ENCODE peak calls at places on chromosome 20, in five cellular contexts. One of them, this sample, is unnamed.

GRCh38 chr20:29873946-29874345 is 1383.5 kb upstream of the DEFB115 start:
- DNase-seq in foreskin fibroblast: peak; percentile 29
- DNase-seq in transverse colon: peak; percentile 29
- DNase-seq in choroid plexus epithelial cell: peak; percentile 47
- DNase-seq in esophagus squamous epithelium: no peak
- DNase-seq in this sample: no peak

GRCh38 chr20:316316-317068 is 8.9 kb upstream of the SOX12 start:
- DNase-seq in foreskin fibroblast: peak; percentile 55
- DNase-seq in transverse colon: no peak
- DNase-seq in choroid plexus epithelial cell: no peak
- DNase-seq in esophagus squamous epithelium: no peak
- DNase-seq in this sample: no peak

GRCh38 chr20:44598413-44599290 is 16.3 kb downstream of the PKIG start:
- DNase-seq in foreskin fibroblast: no peak
- DNase-seq in transverse colon: no peak
- DNase-seq in choroid plexus epithelial cell: peak; percentile 43
- DNase-seq in esophagus squamous epithelium: no peak
- DNase-seq in this sample: no peak

GRCh38 chr20:45087814-45088213 is 13.1 kb downstream of the KCNS1 start:
- DNase-seq in foreskin fibroblast: peak; percentile 64
- DNase-seq in transverse colon: no peak
- DNase-seq in choroid plexus epithelial cell: no peak
- DNase-seq in esophagus squamous epithelium: no peak
- DNase-seq in this sample: no peak

GRCh38 chr20:39041067-39041466 is 78.9 kb downstream of the DHX35 start:
- DNase-seq in foreskin fibroblast: no peak
- DNase-seq in transverse colon: no peak
- DNase-seq in choroid plexus epithelial cell: no peak
- DNase-seq in esophagus squamous epithelium: no peak
- DNase-seq in this sample: no peak

GRCh38 chr20:18139832-18140231 is 2.2 kb downstream of the KAT14 start:
- DNase-seq in foreskin fibroblast: no peak
- DNase-seq in transverse colon: no peak
- DNase-seq in choroid plexus epithelial cell: no peak
- DNase-seq in esophagus squamous epithelium: no peak
- DNase-seq in this sample: no peak

GRCh38 chr20:44017905-44018683 is 103.4 kb downstream of the TOX2 start:
- DNase-seq in foreskin fibroblast: peak; percentile 91
- DNase-seq in transverse colon: peak; percentile 91
- DNase-seq in choroid plexus epithelial cell: peak; percentile 79
- DNase-seq in esophagus squamous epithelium: no peak
- DNase-seq in this sample: peak; percentile 68

GRCh38 chr20:62357681-62358080 is 9.4 kb downstream of the LAMA5 start:
- DNase-seq in foreskin fibroblast: no peak
- DNase-seq in transverse colon: no peak
- DNase-seq in choroid plexus epithelial cell: no peak
- DNase-seq in esophagus squamous epithelium: no peak
- DNase-seq in this sample: no peak

GRCh38 chr20:32674362-32674789 is 635 bp upstream of the C20orf203 start:
- DNase-seq in foreskin fibroblast: peak; percentile 34
- DNase-seq in transverse colon: peak; percentile 60
- DNase-seq in choroid plexus epithelial cell: peak; percentile 74
- DNase-seq in esophagus squamous epithelium: no peak
- DNase-seq in this sample: peak; percentile 24

GRCh38 chr20:9228774-9229450 is 160.0 kb downstream of the PLCB4 start:
- DNase-seq in foreskin fibroblast: no peak
- DNase-seq in transverse colon: no peak
- DNase-seq in choroid plexus epithelial cell: no peak
- DNase-seq in esophagus squamous epithelium: no peak
- DNase-seq in this sample: no peak

GRCh38 chr20:50281831-50282591 is 91.4 kb downstream of the CEBPB start:
- DNase-seq in foreskin fibroblast: no peak
- DNase-seq in transverse colon: no peak
- DNase-seq in choroid plexus epithelial cell: no peak
- DNase-seq in esophagus squamous epithelium: no peak
- DNase-seq in this sample: no peak

GRCh38 chr20:12581644-12582350 is 427.0 kb upstream of the SPTLC3 start:
- DNase-seq in foreskin fibroblast: no peak
- DNase-seq in transverse colon: no peak
- DNase-seq in choroid plexus epithelial cell: no peak
- DNase-seq in esophagus squamous epithelium: no peak
- DNase-seq in this sample: no peak

GRCh38 chr20:58003525-58003924 is 224.9 kb downstream of the ANKRD60 start:
- DNase-seq in foreskin fibroblast: no peak
- DNase-seq in transverse colon: no peak
- DNase-seq in choroid plexus epithelial cell: no peak
- DNase-seq in esophagus squamous epithelium: no peak
- DNase-seq in this sample: no peak

GRCh38 chr20:41888434-41888833 is 270.3 kb upstream of the CHD6 start:
- DNase-seq in foreskin fibroblast: no peak
- DNase-seq in transverse colon: no peak
- DNase-seq in choroid plexus epithelial cell: no peak
- DNase-seq in esophagus squamous epithelium: no peak
- DNase-seq in this sample: no peak

GRCh38 chr20:8670900-8671229 is 398.0 kb upstream of the PLCB4 start:
- DNase-seq in foreskin fibroblast: peak; percentile 68
- DNase-seq in transverse colon: no peak
- DNase-seq in choroid plexus epithelial cell: no peak
- DNase-seq in esophagus squamous epithelium: no peak
- DNase-seq in this sample: no peak

DNA sequence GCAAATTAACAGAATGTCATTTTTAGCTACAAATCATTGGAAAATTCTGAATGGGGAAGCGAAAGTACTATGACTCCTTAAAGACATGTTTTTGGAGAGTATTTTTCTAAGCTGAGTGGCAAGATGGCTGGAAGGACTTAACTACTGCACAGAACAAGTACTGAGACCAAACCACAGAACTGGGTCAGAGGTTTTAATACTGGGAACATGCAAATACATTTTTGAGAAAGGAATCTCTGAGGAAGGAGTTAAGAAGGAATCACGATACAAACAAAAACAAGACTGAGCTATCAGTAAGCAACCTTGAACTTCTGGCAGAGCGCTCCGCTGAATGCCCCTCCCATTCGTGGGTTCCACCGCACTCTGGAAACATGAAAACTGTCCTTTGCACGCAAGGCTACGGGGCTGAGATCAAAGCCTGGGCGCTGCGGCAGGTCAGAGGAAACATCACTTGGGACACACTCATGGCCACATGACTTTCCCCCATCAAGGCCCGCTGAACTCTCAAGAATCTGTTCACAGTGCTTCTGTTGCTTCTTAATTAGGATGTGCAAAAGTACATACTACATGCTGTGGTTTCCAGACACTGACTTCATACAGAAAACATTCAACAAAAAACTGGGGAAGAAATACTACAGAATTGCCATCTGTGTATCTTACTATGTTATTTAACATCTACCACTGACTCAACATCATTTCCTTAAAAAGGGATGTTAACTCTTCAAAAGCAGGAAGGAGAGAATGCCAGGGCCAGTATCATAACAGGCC is 27.8 kb downstream of the SLC23A2 start:
- DNase-seq in foreskin fibroblast: peak; percentile 88
- DNase-seq in transverse colon: peak; percentile 51
- DNase-seq in choroid plexus epithelial cell: peak; percentile 90
- DNase-seq in esophagus squamous epithelium: no peak
- DNase-seq in this sample: no peak
- H3K4me3 ChIP-seq in foreskin fibroblast: peak overlapping the region; percentile 35
- H3K4me3 ChIP-seq in transverse colon: peak overlapping the region; percentile 22
- H3K4me3 ChIP-seq in choroid plexus epithelial cell: peak overlapping the region; percentile 48
- H3K4me3 ChIP-seq in esophagus squamous epithelium: peak overlapping the region; percentile 56
- H3K4me3 ChIP-seq in this sample: no peak overlapping the region

GRCh38 chr20:51800132-51800721 is 2.1 kb downstream of the SALL4 start:
- DNase-seq in foreskin fibroblast: no peak
- DNase-seq in transverse colon: peak; percentile 69
- DNase-seq in choroid plexus epithelial cell: peak; percentile 39
- DNase-seq in esophagus squamous epithelium: no peak
- DNase-seq in this sample: no peak

GRCh38 chr20:51799586-51799985 is 2.7 kb downstream of the SALL4 start:
- DNase-seq in foreskin fibroblast: no peak
- DNase-seq in transverse colon: no peak
- DNase-seq in choroid plexus epithelial cell: no peak
- DNase-seq in esophagus squamous epithelium: no peak
- DNase-seq in this sample: no peak

GRCh38 chr20:51800769-51801219 is 1.5 kb downstream of the SALL4 start:
- DNase-seq in foreskin fibroblast: no peak
- DNase-seq in transverse colon: no peak
- DNase-seq in choroid plexus epithelial cell: peak; percentile 15
- DNase-seq in esophagus squamous epithelium: no peak
- DNase-seq in this sample: no peak

GRCh38 chr20:51802170-51802745 is at the start of gene SALL4:
- DNase-seq in foreskin fibroblast: no peak
- DNase-seq in transverse colon: no peak
- DNase-seq in choroid plexus epithelial cell: peak; percentile 30
- DNase-seq in esophagus squamous epithelium: no peak
- DNase-seq in this sample: no peak

GRCh38 chr20:51801220-51801991 is 915 bp downstream of the SALL4 start:
- DNase-seq in foreskin fibroblast: no peak
- DNase-seq in transverse colon: no peak
- DNase-seq in choroid plexus epithelial cell: no peak
- DNase-seq in esophagus squamous epithelium: no peak
- DNase-seq in this sample: no peak
- TF ChIP-seq CTCF in foreskin fibroblast: peak; percentile 21
- TF ChIP-seq CTCF in transverse colon: no peak
- TF ChIP-seq CTCF in choroid plexus epithelial cell: peak; percentile 21
- TF ChIP-seq CTCF in esophagus squamous epithelium: no peak
- TF ChIP-seq CTCF in this sample: peak; percentile 26

GRCh38 chr20:59585714-59586404 is 18.5 kb upstream of the PHACTR3 start:
- DNase-seq in foreskin fibroblast: no peak
- DNase-seq in transverse colon: no peak
- DNase-seq in choroid plexus epithelial cell: no peak
- DNase-seq in esophagus squamous epithelium: no peak
- DNase-seq in this sample: no peak
- H3K4me3 ChIP-seq in foreskin fibroblast: no peak overlapping the region
- H3K4me3 ChIP-seq in transverse colon: no peak overlapping the region
- H3K4me3 ChIP-seq in choroid plexus epithelial cell: no peak overlapping the region
- H3K4me3 ChIP-seq in esophagus squamous epithelium: no peak overlapping the region
- H3K4me3 ChIP-seq in this sample: no peak overlapping the region

DNA sequence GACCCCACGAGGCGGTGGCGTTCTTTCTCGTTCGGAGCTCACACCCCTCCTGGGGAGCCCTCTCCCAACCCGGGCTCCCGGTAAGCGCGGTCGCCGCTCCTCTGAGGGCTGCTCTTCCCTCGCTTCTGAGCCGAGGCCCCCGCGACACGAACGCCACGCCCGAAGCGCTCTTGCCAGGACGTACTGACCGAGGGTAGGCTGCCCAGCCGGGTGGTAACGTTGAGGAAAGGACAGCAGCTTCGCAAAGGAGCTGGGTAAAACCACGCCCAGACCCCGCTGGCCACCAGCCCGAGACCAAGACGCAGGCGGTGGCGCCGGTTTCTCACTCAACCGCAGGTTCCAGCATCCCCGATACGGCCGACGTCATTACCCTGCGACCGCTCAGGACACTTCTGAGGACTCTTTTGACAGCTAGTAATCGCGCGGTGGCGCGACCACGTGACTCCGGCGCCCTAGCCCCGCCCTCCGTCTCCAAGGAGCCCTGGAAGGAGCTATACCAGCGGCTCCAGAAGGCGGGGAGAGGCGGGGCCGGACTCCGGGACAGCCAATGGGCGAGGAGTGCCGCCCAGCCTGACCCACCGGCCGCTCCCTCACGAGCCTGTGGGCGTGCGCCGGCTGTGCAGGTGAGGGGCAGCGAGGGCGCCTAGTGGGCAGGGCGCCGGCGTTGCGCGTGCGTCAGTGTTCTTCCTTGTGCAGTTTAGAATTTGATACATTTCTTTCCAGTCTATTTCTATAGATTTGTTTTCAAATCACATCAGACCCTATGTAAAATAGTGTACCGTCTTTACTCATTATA is 4.0 kb upstream of the GZF1 start:
- DNase-seq in foreskin fibroblast: peak; percentile 100
- DNase-seq in transverse colon: peak; percentile 100
- DNase-seq in choroid plexus epithelial cell: peak; percentile 100
- DNase-seq in esophagus squamous epithelium: peak; percentile 99
- DNase-seq in this sample: peak; percentile 99
- TF ChIP-seq CTCF in foreskin fibroblast: no peak
- TF ChIP-seq CTCF in transverse colon: peak; percentile 3
- TF ChIP-seq CTCF in choroid plexus epithelial cell: no peak
- TF ChIP-seq CTCF in esophagus squamous epithelium: peak; percentile 8
- TF ChIP-seq CTCF in this sample: no peak

GRCh38 chr20:34560141-34560523 is 1.6 kb downstream of the MAP1LC3A start:
- DNase-seq in foreskin fibroblast: no peak
- DNase-seq in transverse colon: no peak
- DNase-seq in choroid plexus epithelial cell: no peak
- DNase-seq in esophagus squamous epithelium: no peak
- DNase-seq in this sample: no peak

GRCh38 chr20:34557936-34558319 is 590 bp upstream of the MAP1LC3A start:
- DNase-seq in foreskin fibroblast: no peak
- DNase-seq in transverse colon: no peak
- DNase-seq in choroid plexus epithelial cell: no peak
- DNase-seq in esophagus squamous epithelium: no peak
- DNase-seq in this sample: no peak

GRCh38 chr20:34560614-34561013 is 2.1 kb downstream of the MAP1LC3A start:
- DNase-seq in foreskin fibroblast: no peak
- DNase-seq in transverse colon: no peak
- DNase-seq in choroid plexus epithelial cell: no peak
- DNase-seq in esophagus squamous epithelium: no peak
- DNase-seq in this sample: no peak

GRCh38 chr20:34558320-34559202 is at the start of gene MAP1LC3A:
- DNase-seq in foreskin fibroblast: peak; percentile 97
- DNase-seq in transverse colon: peak; percentile 96
- DNase-seq in choroid plexus epithelial cell: peak; percentile 97
- DNase-seq in esophagus squamous epithelium: peak; percentile 41
- DNase-seq in this sample: peak; percentile 80

DNA sequence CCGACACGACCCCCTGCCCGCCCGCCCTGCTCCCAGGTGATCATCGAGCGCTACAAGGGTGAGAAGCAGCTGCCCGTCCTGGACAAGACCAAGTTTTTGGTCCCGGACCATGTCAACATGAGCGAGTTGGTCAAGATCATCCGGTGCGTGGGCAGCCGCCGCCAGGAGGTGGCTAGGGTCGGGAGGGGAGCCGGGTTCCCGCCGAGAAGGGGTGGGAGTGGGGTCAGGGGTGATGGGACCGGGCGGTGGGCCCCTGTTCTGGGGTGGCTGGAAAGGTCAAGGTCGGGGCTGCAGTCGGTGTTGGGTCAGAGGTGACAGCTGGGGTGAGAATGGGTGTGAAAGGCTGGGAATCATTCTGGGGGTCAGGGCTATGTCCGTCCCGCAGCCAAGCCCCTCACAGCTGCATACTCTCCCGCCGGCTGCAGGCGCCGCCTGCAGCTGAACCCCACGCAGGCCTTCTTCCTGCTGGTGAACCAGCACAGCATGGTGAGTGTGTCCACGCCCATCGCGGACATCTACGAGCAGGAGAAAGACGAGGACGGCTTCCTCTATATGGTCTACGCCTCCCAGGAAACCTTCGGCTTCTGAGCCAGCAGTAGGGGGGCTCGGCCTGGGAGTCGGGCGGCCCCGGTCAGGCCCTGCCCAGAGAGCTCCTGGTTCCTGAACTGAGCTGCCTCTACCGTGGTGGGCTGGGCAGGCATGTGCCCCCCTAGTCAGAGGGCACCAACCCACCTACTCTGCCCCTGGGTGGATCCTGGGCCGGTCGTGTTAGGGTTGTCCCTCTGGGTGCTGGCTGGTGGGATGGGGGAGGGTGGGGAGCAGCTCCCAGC is 1.0 kb downstream of the MAP1LC3A start:
- DNase-seq in foreskin fibroblast: no peak
- DNase-seq in transverse colon: no peak
- DNase-seq in choroid plexus epithelial cell: peak; percentile 52
- DNase-seq in esophagus squamous epithelium: no peak
- DNase-seq in this sample: no peak
- H3K4me3 ChIP-seq in foreskin fibroblast: peak overlapping the region; percentile 68
- H3K4me3 ChIP-seq in transverse colon: peak overlapping the region; percentile 78
- H3K4me3 ChIP-seq in choroid plexus epithelial cell: peak overlapping the region; percentile 69
- H3K4me3 ChIP-seq in esophagus squamous epithelium: peak overlapping the region; percentile 86
- H3K4me3 ChIP-seq in this sample: peak overlapping the region; percentile 73